ENCODE peak calls at places on chromosomes 6 and 20, in four cellular contexts. C is RPMI8226, R is skeletal muscle cell, Z is heart right ventricle. J is an unnamed sample.

GRCh38 chr6:43771210-43771857 is 1.3 kb downstream of the VEGFA start:
- DNase-seq in C (peak; percentile 70), Z (peak; percentile 67), R (no peak), J (peak; percentile 87)

GRCh38 chr20:3433720-3434119 is 26.3 kb upstream of the DNAAF9 start:
- DNase-seq in R (no peak), C (no peak), Z (no peak), J (no peak)

GRCh38 chr20:13775867-13776266 is 8.9 kb downstream of the ESF1 start:
- DNase-seq in Z (no peak), C (no peak), R (no peak), J (no peak)

GRCh38 chr6:36364669-36365479 is 22.6 kb downstream of the ETV7 start:
- DNase-seq in Z (no peak), R (no peak), C (peak; percentile 28), J (no peak)

GRCh38 chr6:42727084-42727601 is 4.7 kb upstream of the PRPH2 start:
- DNase-seq in C (no peak), R (no peak), Z (peak; percentile 26), J (peak; percentile 67)

GRCh38 chr6:101803146-101803545 is 409.6 kb downstream of the GRIK2 start:
- DNase-seq in C (no peak), R (no peak), Z (no peak), J (no peak)

GRCh38 chr6:167398214-167399050 is 73.5 kb downstream of the TTLL2 start:
- DNase-seq in Z (no peak), R (no peak), C (no peak), J (no peak)

GRCh38 chr20:64143018-64143801 is 21.0 kb upstream of the MYT1 start:
- DNase-seq in R (no peak), C (no peak), Z (no peak), J (peak; percentile 42)

GRCh38 chr6:118752803-118753202 is 101.4 kb upstream of the CEP85L start:
- DNase-seq in Z (no peak), C (no peak), R (no peak), J (no peak)

GRCh38 chr6:36111526-36111925 is 18.8 kb upstream of the MAPK13 start:
- DNase-seq in Z (no peak), C (no peak), R (no peak), J (no peak)

GRCh38 chr6:135481786-135482369 is 15.7 kb downstream of the AHI1 start:
- DNase-seq in C (no peak), Z (no peak), R (no peak), J (no peak)

GRCh38 chr20:22312744-22313346 is 271.5 kb downstream of the FOXA2 start:
- DNase-seq in Z (peak; percentile 9), R (no peak), C (no peak), J (peak; percentile 61)

GRCh38 chr6:166258854-166259276 is 49.3 kb downstream of the PRR18 start:
- DNase-seq in C (peak; percentile 73), R (no peak), Z (no peak), J (no peak)

GRCh38 chr6:36387440-36388303 is at the start of gene ETV7:
- DNase-seq in R (no peak), Z (no peak), C (peak; percentile 46), J (peak; percentile 63)

GRCh38 chr20:35643045-35643444 is 21.7 kb downstream of the CPNE1 start:
- DNase-seq in R (no peak), C (no peak), Z (no peak), J (no peak)

GRCh38 chr20:51489611-51490010 is 52.9 kb downstream of the NFATC2 start:
- DNase-seq in R (peak; percentile 43), Z (no peak), C (no peak), J (no peak)

GRCh38 chr20:13061381-13061780 is 52.6 kb downstream of the SPTLC3 start:
- DNase-seq in R (no peak), C (peak; percentile 82), Z (no peak), J (no peak)

GRCh38 chr6:168851460-168852103 is 402.1 kb downstream of the THBS2 start:
- DNase-seq in Z (no peak), C (no peak), R (no peak), J (no peak)

GRCh38 chr6:37074053-37074827 is 68.8 kb downstream of the FGD2 start:
- DNase-seq in Z (no peak), R (peak; percentile 95), C (no peak), J (no peak)

GRCh38 chr6:3516094-3516493 is 59.2 kb upstream of the SLC22A23 start:
- DNase-seq in Z (no peak), R (no peak), C (no peak), J (no peak)

GRCh38 chr6:109008951-109009760 is 85.5 kb downstream of the SESN1 start:
- DNase-seq in R (peak; percentile 54), Z (peak; percentile 93), C (peak; percentile 93), J (peak; percentile 96)